ENCODE peak calls at places on chromosomes 16 and 17, in five cellular contexts. K is lower leg skin, A is neural progenitor cell, Z is Peyer's patch, C is memory B cell. H is an unnamed sample.

GRCh38 chr17:1883536-1883935 is 53.7 kb downstream of the RPA1 start:
- DNase-seq in Z (no peak), A (no peak), C (no peak), K (no peak), H (no peak)

GRCh38 chr17:75271955-75272847 is 1.2 kb upstream of the MIF4GD start:
- DNase-seq in K (no peak), C (no peak), A (no peak), Z (no peak), H (no peak)

GRCh38 chr17:17496189-17497064 is at the start of gene RASD1:
- DNase-seq in A (peak; percentile 92), K (peak; percentile 98), Z (peak; percentile 75), C (peak; percentile 75), H (peak; percentile 91)

GRCh38 chr16:19936431-19936830 is 51.8 kb upstream of the GPRC5B start:
- DNase-seq in C (no peak), A (no peak), K (no peak), Z (no peak), H (no peak)

GRCh38 chr17:61474235-61474927 is 22.2 kb downstream of the TBX4 start:
- DNase-seq in C (no peak), Z (no peak), K (no peak), A (no peak), H (no peak)

GRCh38 chr16:59259074-59259963 is 525.2 kb upstream of the GOT2 start:
- DNase-seq in K (no peak), A (no peak), C (no peak), Z (no peak), H (no peak)

GRCh38 chr16:54067317-54068065 is 219.1 kb downstream of the IRX3 start:
- DNase-seq in A (no peak), C (no peak), Z (no peak), K (no peak), H (no peak)

GRCh38 chr17:41547921-41548843 is 20.1 kb upstream of the KRT19 start:
- DNase-seq in Z (no peak), A (no peak), C (no peak), K (peak; percentile 92), H (peak; percentile 59)

GRCh38 chr17:82507631-82508175 is 11.8 kb upstream of the FOXK2 start:
- DNase-seq in K (no peak), C (no peak), Z (no peak), A (no peak), H (no peak)